ENCODE peak calls at places on chromosomes 2 and 18, in seven cellular contexts. J is AG10803, A is spleen, P is RWPE2, C is pons, I is nephron progenitor cell, B is T-helper 9 cell. D is an unnamed sample.

GRCh38 chr2:58215429-58215828 is 25.7 kb downstream of the FANCL start:
- DNase-seq in J (no peak), A (no peak), P (no peak), C (peak), I (no peak), B (no peak), D (no peak)

GRCh38 chr18:37574113-37574512 is 8.5 kb upstream of the CELF4 start:
- DNase-seq in J (no peak), A (no peak), P (no peak), C (no peak), I (no peak), B (no peak), D (no peak)

GRCh38 chr2:122028371-122029102 is 273.1 kb downstream of the TSN start:
- DNase-seq in J (peak), A (no peak), P (no peak), C (no peak), I (no peak), B (no peak), D (no peak)

GRCh38 chr2:233412405-233412804 is 58.1 kb downstream of the DGKD start:
- DNase-seq in J (no peak), A (no peak), P (no peak), C (no peak), I (no peak), B (no peak), D (no peak)

GRCh38 chr2:182713611-182714010 is 2.4 kb upstream of the DNAJC10 start:
- DNase-seq in J (no peak), A (no peak), P (no peak), C (peak), I (no peak), B (no peak), D (no peak)

GRCh38 chr2:60556441-60556997 is 3.1 kb upstream of the BCL11A start:
- DNase-seq in J (no peak), A (peak), P (no peak), C (no peak), I (peak), B (no peak), D (no peak)

GRCh38 chr2:192162392-192163042 is 32.2 kb downstream of the TMEFF2 start:
- DNase-seq in J (peak), A (no peak), P (no peak), C (peak), I (peak), B (peak), D (peak)

GRCh38 chr2:196607073-196607472 is 32.4 kb upstream of the CCDC150 start:
- DNase-seq in J (peak), A (no peak), P (no peak), C (no peak), I (no peak), B (no peak), D (peak)

GRCh38 chr2:201774546-201774945 is 6.2 kb downstream of the ALS2 start:
- DNase-seq in J (no peak), A (no peak), P (no peak), C (no peak), I (no peak), B (no peak), D (no peak)

GRCh38 chr2:133241231-133241575 is 327.1 kb downstream of the NCKAP5 start:
- DNase-seq in J (peak), A (no peak), P (no peak), C (peak), I (no peak), B (no peak), D (peak)

GRCh38 chr18:61400714-61401113 is 67.5 kb downstream of the CDH20 start:
- DNase-seq in J (peak), A (no peak), P (no peak), C (no peak), I (no peak), B (no peak), D (peak)

GRCh38 chr2:47520302-47520630 is 117.3 kb downstream of the MSH2 start:
- DNase-seq in J (no peak), A (no peak), P (no peak), C (no peak), I (no peak), B (no peak), D (no peak)

GRCh38 chr2:46163804-46164569 is 133.2 kb upstream of the EPAS1 start:
- DNase-seq in J (peak), A (no peak), P (no peak), C (no peak), I (no peak), B (no peak), D (peak)

GRCh38 chr2:108106746-108107145 is 120.4 kb downstream of the SLC5A7 start:
- DNase-seq in J (no peak), A (no peak), P (no peak), C (no peak), I (no peak), B (no peak), D (no peak)

GRCh38 chr18:3281456-3282400 is 19.8 kb downstream of the MYL12B start:
- DNase-seq in J (peak), A (no peak), P (no peak), C (peak), I (peak), B (no peak), D (peak)

GRCh38 chr18:79595876-79596374 is 83.7 kb upstream of the CTDP1 start:
- DNase-seq in J (no peak), A (peak), P (peak), C (no peak), I (no peak), B (no peak), D (no peak)

GRCh38 chr2:10597956-10598355 is 91.8 kb downstream of the NOL10 start:
- DNase-seq in J (no peak), A (no peak), P (no peak), C (no peak), I (no peak), B (no peak), D (no peak)

GRCh38 chr18:12767580-12768155 is 64.8 kb downstream of the PSMG2 start:
- DNase-seq in J (no peak), A (no peak), P (no peak), C (no peak), I (no peak), B (no peak), D (no peak)

GRCh38 chr2:206011018-206011614 is 74.9 kb downstream of the INO80D start:
- DNase-seq in J (no peak), A (no peak), P (no peak), C (no peak), I (no peak), B (no peak), D (no peak)

GRCh38 chr2:236090027-236090382 is 78.2 kb downstream of the GBX2 start:
- DNase-seq in J (no peak), A (peak), P (no peak), C (no peak), I (no peak), B (no peak), D (no peak)